ENCODE peak calls at places on chromosomes 2 and 18, in eight cellular contexts. I is Peyer's patch; S is lung; Z is brain microvascular endothelial cell; F is left ventricle myocardium inferior; H is lower lobe of right lung; Q is right cardiac atrium; D is CD8-positive, alpha-beta T cell. W is an unnamed sample.

GRCh38 chr18:2545155-2545554 is 26.1 kb downstream of the METTL4 start:
- DNase-seq in I (no peak), S (no peak), Z (no peak), F (no peak), H (no peak), Q (no peak), D (no peak), W (no peak)

GRCh38 chr2:159156834-159157233 is 129.7 kb downstream of the WDSUB1 start:
- DNase-seq in I (no peak), S (peak; percentile 43), Z (no peak), F (no peak), H (peak; percentile 59), Q (no peak), D (no peak), W (no peak)

GRCh38 chr2:57296795-57297517 is 749.6 kb upstream of the VRK2 start:
- DNase-seq in I (no peak), S (no peak), Z (peak; percentile 0), F (no peak), H (no peak), Q (no peak), D (no peak), W (no peak)

GRCh38 chr2:163594572-163594971 is 141.2 kb downstream of the FIGN start:
- DNase-seq in I (no peak), S (no peak), Z (no peak), F (no peak), H (no peak), Q (no peak), D (no peak), W (no peak)

GRCh38 chr2:205903549-205904129 is 182.3 kb downstream of the INO80D start:
- DNase-seq in I (peak; percentile 75), S (no peak), Z (no peak), F (no peak), H (no peak), Q (no peak), D (no peak), W (no peak)

GRCh38 chr2:187567126-187567525 is 12.9 kb upstream of the TFPI start:
- DNase-seq in I (no peak), S (no peak), Z (peak; percentile 53), F (no peak), H (no peak), Q (no peak), D (no peak), W (no peak)

GRCh38 chr2:81389203-81389602 is 1084.7 kb upstream of the LRRTM1 start:
- DNase-seq in I (no peak), S (no peak), Z (no peak), F (no peak), H (no peak), Q (no peak), D (no peak), W (no peak)

GRCh38 chr2:39469807-39470206 is 32.7 kb upstream of the MAP4K3 start:
- DNase-seq in I (peak; percentile 69), S (no peak), Z (peak; percentile 66), F (no peak), H (no peak), Q (no peak), D (no peak), W (no peak)

GRCh38 chr2:206736935-206737334 is 18.7 kb upstream of the DYTN start:
- DNase-seq in I (no peak), S (no peak), Z (no peak), F (no peak), H (no peak), Q (no peak), D (no peak), W (no peak)

GRCh38 chr18:11937874-11938478 is 29.9 kb upstream of the MPPE1 start:
- DNase-seq in I (peak; percentile 93), S (peak; percentile 75), Z (peak; percentile 64), F (peak; percentile 68), H (peak; percentile 77), Q (peak; percentile 90), D (peak; percentile 72), W (peak; percentile 88)

GRCh38 chr2:158412206-158412605 is 44.3 kb downstream of the CCDC148 start:
- DNase-seq in I (no peak), S (no peak), Z (peak; percentile 56), F (no peak), H (no peak), Q (no peak), D (no peak), W (no peak)

GRCh38 chr2:33240178-33240577 is 236.3 kb upstream of the RASGRP3 start:
- DNase-seq in I (no peak), S (no peak), Z (peak; percentile 65), F (no peak), H (no peak), Q (no peak), D (no peak), W (no peak)

DNA sequence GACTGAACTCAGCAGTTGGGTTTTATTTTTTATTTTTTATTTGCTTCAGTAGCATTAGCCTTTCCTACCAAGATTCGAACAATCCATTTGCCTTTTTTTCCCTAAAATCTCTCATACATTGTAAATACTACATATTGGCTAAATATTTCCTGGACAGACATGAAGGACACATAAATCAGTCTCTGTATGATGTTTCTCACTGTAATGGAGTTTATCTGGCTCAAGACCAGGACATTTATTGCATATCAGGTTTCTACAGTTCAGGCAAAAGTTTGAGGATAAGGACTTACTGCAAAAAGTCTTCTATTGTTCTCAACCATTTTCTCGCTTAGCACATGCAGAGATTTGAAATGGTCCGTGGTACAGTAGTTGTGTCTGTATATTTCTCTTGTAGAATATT is 3.3 kb downstream of the CLUL1 start:
- DNase-seq in I (no peak), S (no peak), Z (no peak), F (no peak), H (no peak), Q (no peak), D (no peak), W (no peak)
- H3K4me3 ChIP-seq in I (no peak overlapping the region), S (no peak overlapping the region), Z (no peak overlapping the region), F (no peak overlapping the region), H (no peak overlapping the region), Q (no peak overlapping the region), D (no peak overlapping the region), W (no peak overlapping the region)

GRCh38 chr18:77123313-77124231 is 9.0 kb downstream of the MBP start:
- DNase-seq in I (peak; percentile 48), S (no peak), Z (no peak), F (no peak), H (no peak), Q (peak; percentile 12), D (no peak), W (no peak)
- H3K27ac ChIP-seq in I (peak overlapping the region; percentile 65), S (no peak overlapping the region), Z (no peak overlapping the region), F (no peak overlapping the region), H (no peak overlapping the region), Q (no peak overlapping the region), D (no peak overlapping the region), W (no peak overlapping the region)

DNA sequence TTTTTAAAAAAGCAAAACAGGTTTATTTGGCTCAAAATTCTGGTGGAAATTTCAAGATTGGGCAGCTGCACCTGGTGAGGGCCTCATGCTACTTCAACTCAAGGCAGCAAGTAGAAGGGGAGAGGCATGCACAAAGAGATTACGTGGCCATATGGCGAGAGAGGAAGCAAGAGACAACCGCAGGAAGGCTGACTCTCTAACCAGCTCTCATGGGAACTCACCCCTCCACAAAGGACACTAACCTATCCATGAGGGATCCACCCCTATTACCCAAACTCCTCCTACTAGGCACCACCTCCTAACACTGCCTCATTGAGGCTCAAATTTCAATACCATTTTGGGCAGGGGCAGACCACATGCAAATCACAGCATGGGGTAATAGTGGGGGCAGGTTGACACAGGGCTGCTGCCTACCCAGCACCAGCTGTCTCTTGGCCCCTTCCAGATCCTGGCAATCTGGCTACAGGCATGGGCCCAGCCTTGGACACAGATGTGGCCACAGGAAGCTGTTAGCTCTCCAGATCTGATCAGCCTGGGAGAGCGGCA is 2.0 kb upstream of the CAPN10 start:
- DNase-seq in I (no peak), S (no peak), Z (peak; percentile 82), F (peak; percentile 7), H (peak; percentile 20), Q (peak; percentile 26), D (no peak), W (no peak)
- H3K4me3 ChIP-seq in I (peak overlapping the region; percentile 66), S (no peak overlapping the region), Z (no peak overlapping the region), F (peak overlapping the region; percentile 98), H (peak overlapping the region; percentile 96), Q (no peak overlapping the region), D (no peak overlapping the region), W (no peak overlapping the region)

DNA sequence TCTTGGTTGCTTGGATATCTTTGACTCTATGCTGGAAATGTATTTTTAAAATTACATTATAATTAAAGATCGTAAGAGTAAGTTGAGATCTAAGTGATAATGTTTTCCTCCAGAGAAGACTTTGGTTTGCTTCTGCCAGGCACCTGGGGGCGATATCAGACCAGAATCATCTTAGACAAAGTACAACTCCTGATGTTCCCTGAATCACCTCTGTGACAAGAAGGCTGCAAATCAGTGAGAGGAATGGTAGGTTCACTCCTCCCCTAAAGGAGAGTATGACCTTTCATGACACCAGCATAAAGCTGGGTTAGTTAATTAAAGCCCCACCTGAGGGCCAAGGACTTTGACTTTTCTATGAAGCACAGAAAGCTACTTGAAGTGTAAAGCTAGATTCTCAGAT is 114.4 kb upstream of the DTNA start:
- DNase-seq in I (no peak), S (no peak), Z (peak; percentile 11), F (no peak), H (no peak), Q (no peak), D (no peak), W (no peak)
- H3K27ac ChIP-seq in I (no peak overlapping the region), S (peak overlapping the region; percentile 75), Z (no peak overlapping the region), F (peak overlapping the region; percentile 84), H (no peak overlapping the region), Q (peak overlapping the region; percentile 30), D (no peak overlapping the region), W (peak overlapping the region; percentile 0)

GRCh38 chr18:31720867-31721266 is 36.5 kb upstream of the B4GALT6 start:
- DNase-seq in I (no peak), S (no peak), Z (no peak), F (no peak), H (no peak), Q (no peak), D (no peak), W (no peak)

GRCh38 chr18:31723639-31723997 is 37.1 kb downstream of the SLC25A52 start:
- DNase-seq in I (no peak), S (no peak), Z (no peak), F (no peak), H (no peak), Q (no peak), D (no peak), W (no peak)

GRCh38 chr18:31722369-31722957 is 38.1 kb upstream of the B4GALT6 start:
- DNase-seq in I (peak; percentile 92), S (peak; percentile 81), Z (peak; percentile 89), F (peak; percentile 65), H (peak; percentile 64), Q (peak; percentile 90), D (peak; percentile 61), W (peak; percentile 89)

GRCh38 chr18:31721596-31721995 is 37.2 kb upstream of the B4GALT6 start:
- DNase-seq in I (no peak), S (no peak), Z (no peak), F (no peak), H (no peak), Q (no peak), D (no peak), W (no peak)

GRCh38 chr18:31723998-31724711 is 36.5 kb downstream of the SLC25A52 start:
- DNase-seq in I (no peak), S (no peak), Z (no peak), F (peak; percentile 32), H (peak; percentile 53), Q (peak; percentile 77), D (no peak), W (no peak)
- H3K4me3 ChIP-seq in I (peak overlapping the region; percentile 53), S (peak overlapping the region; percentile 36), Z (peak overlapping the region; percentile 57), F (peak overlapping the region; percentile 75), H (peak overlapping the region; percentile 60), Q (peak overlapping the region; percentile 79), D (peak overlapping the region; percentile 23), W (peak overlapping the region; percentile 60)